ENCODE peak calls at places on chromosome 3, in seven cellular contexts. One of them, this sample, is unnamed.

GRCh38 chr3:173913985-173914421 is 516.5 kb downstream of the NLGN1 start:
- DNase-seq in AG09309: no peak
- DNase-seq in right cardiac atrium: no peak
- DNase-seq in HFF-Myc: no peak
- DNase-seq in left ventricle myocardium inferior: no peak
- DNase-seq in GM12865: no peak
- DNase-seq in A549: no peak
- DNase-seq in this sample: no peak

GRCh38 chr3:133591271-133591742 is 17.8 kb downstream of the CDV3 start:
- DNase-seq in AG09309: no peak
- DNase-seq in right cardiac atrium: no peak
- DNase-seq in HFF-Myc: no peak
- DNase-seq in left ventricle myocardium inferior: no peak
- DNase-seq in GM12865: no peak
- DNase-seq in A549: no peak
- DNase-seq in this sample: no peak

GRCh38 chr3:187878776-187879524 is 133.7 kb upstream of the BCL6 start:
- DNase-seq in AG09309: peak
- DNase-seq in right cardiac atrium: no peak
- DNase-seq in HFF-Myc: peak
- DNase-seq in left ventricle myocardium inferior: no peak
- DNase-seq in GM12865: no peak
- DNase-seq in A549: no peak
- DNase-seq in this sample: no peak

GRCh38 chr3:140420621-140421357 is 257.1 kb upstream of the TRIM42 start:
- DNase-seq in AG09309: peak
- DNase-seq in right cardiac atrium: no peak
- DNase-seq in HFF-Myc: peak
- DNase-seq in left ventricle myocardium inferior: no peak
- DNase-seq in GM12865: no peak
- DNase-seq in A549: peak
- DNase-seq in this sample: no peak

GRCh38 chr3:149473314-149473990 is 1.0 kb upstream of the TM4SF4 start:
- DNase-seq in AG09309: peak
- DNase-seq in right cardiac atrium: peak
- DNase-seq in HFF-Myc: no peak
- DNase-seq in left ventricle myocardium inferior: no peak
- DNase-seq in GM12865: no peak
- DNase-seq in A549: peak
- DNase-seq in this sample: no peak

GRCh38 chr3:158185711-158186110 is 75.8 kb downstream of the RSRC1 start:
- DNase-seq in AG09309: no peak
- DNase-seq in right cardiac atrium: no peak
- DNase-seq in HFF-Myc: no peak
- DNase-seq in left ventricle myocardium inferior: no peak
- DNase-seq in GM12865: no peak
- DNase-seq in A549: no peak
- DNase-seq in this sample: no peak

GRCh38 chr3:152193673-152194267 is 75.0 kb upstream of the MBNL1 start:
- DNase-seq in AG09309: no peak
- DNase-seq in right cardiac atrium: no peak
- DNase-seq in HFF-Myc: no peak
- DNase-seq in left ventricle myocardium inferior: no peak
- DNase-seq in GM12865: peak
- DNase-seq in A549: no peak
- DNase-seq in this sample: peak

GRCh38 chr3:157438371-157438735 is 1.7 kb downstream of the PTX3 start:
- DNase-seq in AG09309: no peak
- DNase-seq in right cardiac atrium: no peak
- DNase-seq in HFF-Myc: no peak
- DNase-seq in left ventricle myocardium inferior: no peak
- DNase-seq in GM12865: no peak
- DNase-seq in A549: no peak
- DNase-seq in this sample: no peak

GRCh38 chr3:105915524-105915923 is 46.7 kb upstream of the CBLB start:
- DNase-seq in AG09309: no peak
- DNase-seq in right cardiac atrium: no peak
- DNase-seq in HFF-Myc: no peak
- DNase-seq in left ventricle myocardium inferior: no peak
- DNase-seq in GM12865: no peak
- DNase-seq in A549: no peak
- DNase-seq in this sample: no peak

GRCh38 chr3:21390856-21391255 is 360.2 kb downstream of the ZNF385D start:
- DNase-seq in AG09309: peak
- DNase-seq in right cardiac atrium: no peak
- DNase-seq in HFF-Myc: no peak
- DNase-seq in left ventricle myocardium inferior: no peak
- DNase-seq in GM12865: no peak
- DNase-seq in A549: no peak
- DNase-seq in this sample: no peak

GRCh38 chr3:186732169-186732766 is 15.1 kb downstream of the KNG1 start:
- DNase-seq in AG09309: no peak
- DNase-seq in right cardiac atrium: no peak
- DNase-seq in HFF-Myc: no peak
- DNase-seq in left ventricle myocardium inferior: no peak
- DNase-seq in GM12865: no peak
- DNase-seq in A549: no peak
- DNase-seq in this sample: no peak

GRCh38 chr3:16917256-16917935 is 32.6 kb downstream of the PLCL2 start:
- DNase-seq in AG09309: no peak
- DNase-seq in right cardiac atrium: no peak
- DNase-seq in HFF-Myc: no peak
- DNase-seq in left ventricle myocardium inferior: no peak
- DNase-seq in GM12865: no peak
- DNase-seq in A549: no peak
- DNase-seq in this sample: no peak

GRCh38 chr3:142602630-142603339 is 6.6 kb downstream of the PLS1 start:
- DNase-seq in AG09309: no peak
- DNase-seq in right cardiac atrium: no peak
- DNase-seq in HFF-Myc: no peak
- DNase-seq in left ventricle myocardium inferior: no peak
- DNase-seq in GM12865: no peak
- DNase-seq in A549: no peak
- DNase-seq in this sample: no peak

GRCh38 chr3:111807826-111808225 is 51.2 kb upstream of the PHLDB2 start:
- DNase-seq in AG09309: no peak
- DNase-seq in right cardiac atrium: no peak
- DNase-seq in HFF-Myc: no peak
- DNase-seq in left ventricle myocardium inferior: no peak
- DNase-seq in GM12865: no peak
- DNase-seq in A549: no peak
- DNase-seq in this sample: no peak

GRCh38 chr3:41002104-41002503 is 197.2 kb upstream of the CTNNB1 start:
- DNase-seq in AG09309: no peak
- DNase-seq in right cardiac atrium: no peak
- DNase-seq in HFF-Myc: no peak
- DNase-seq in left ventricle myocardium inferior: no peak
- DNase-seq in GM12865: no peak
- DNase-seq in A549: no peak
- DNase-seq in this sample: peak

GRCh38 chr3:30597131-30597768 is 9.2 kb upstream of the TGFBR2 start:
- DNase-seq in AG09309: peak
- DNase-seq in right cardiac atrium: no peak
- DNase-seq in HFF-Myc: peak
- DNase-seq in left ventricle myocardium inferior: no peak
- DNase-seq in GM12865: no peak
- DNase-seq in A549: peak
- DNase-seq in this sample: no peak

GRCh38 chr3:185825639-185826481 is 1.0 kb upstream of the IGF2BP2 start:
- DNase-seq in AG09309: no peak
- DNase-seq in right cardiac atrium: peak
- DNase-seq in HFF-Myc: no peak
- DNase-seq in left ventricle myocardium inferior: peak
- DNase-seq in GM12865: peak
- DNase-seq in A549: peak
- DNase-seq in this sample: no peak

GRCh38 chr3:124941729-124942128 is 7.2 kb upstream of the MUC13 start:
- DNase-seq in AG09309: no peak
- DNase-seq in right cardiac atrium: no peak
- DNase-seq in HFF-Myc: no peak
- DNase-seq in left ventricle myocardium inferior: no peak
- DNase-seq in GM12865: no peak
- DNase-seq in A549: no peak
- DNase-seq in this sample: no peak

GRCh38 chr3:126954141-126954845 is 28.6 kb upstream of the PLXNA1 start:
- DNase-seq in AG09309: no peak
- DNase-seq in right cardiac atrium: no peak
- DNase-seq in HFF-Myc: no peak
- DNase-seq in left ventricle myocardium inferior: peak
- DNase-seq in GM12865: peak
- DNase-seq in A549: no peak
- DNase-seq in this sample: no peak

GRCh38 chr3:30894521-30895289 is at the start of gene GADL1:
- DNase-seq in AG09309: no peak
- DNase-seq in right cardiac atrium: peak
- DNase-seq in HFF-Myc: no peak
- DNase-seq in left ventricle myocardium inferior: peak
- DNase-seq in GM12865: peak
- DNase-seq in A549: peak
- DNase-seq in this sample: no peak

GRCh38 chr3:62954579-62954978 is 79.4 kb upstream of the CADPS start:
- DNase-seq in AG09309: no peak
- DNase-seq in right cardiac atrium: no peak
- DNase-seq in HFF-Myc: no peak
- DNase-seq in left ventricle myocardium inferior: no peak
- DNase-seq in GM12865: peak
- DNase-seq in A549: no peak
- DNase-seq in this sample: no peak

GRCh38 chr3:24704496-24704895 is 209.8 kb upstream of the THRB start:
- DNase-seq in AG09309: no peak
- DNase-seq in right cardiac atrium: no peak
- DNase-seq in HFF-Myc: no peak
- DNase-seq in left ventricle myocardium inferior: no peak
- DNase-seq in GM12865: no peak
- DNase-seq in A549: peak
- DNase-seq in this sample: no peak

GRCh38 chr3:159732172-159733111 is 256.2 kb upstream of the IL12A start:
- DNase-seq in AG09309: peak
- DNase-seq in right cardiac atrium: no peak
- DNase-seq in HFF-Myc: no peak
- DNase-seq in left ventricle myocardium inferior: no peak
- DNase-seq in GM12865: no peak
- DNase-seq in A549: peak
- DNase-seq in this sample: no peak

GRCh38 chr3:147369671-147370123 is 36.6 kb downstream of the ZIC4 start:
- DNase-seq in AG09309: no peak
- DNase-seq in right cardiac atrium: no peak
- DNase-seq in HFF-Myc: no peak
- DNase-seq in left ventricle myocardium inferior: no peak
- DNase-seq in GM12865: no peak
- DNase-seq in A549: no peak
- DNase-seq in this sample: no peak

GRCh38 chr3:11371758-11372157 is 99.6 kb downstream of the ATG7 start:
- DNase-seq in AG09309: no peak
- DNase-seq in right cardiac atrium: no peak
- DNase-seq in HFF-Myc: no peak
- DNase-seq in left ventricle myocardium inferior: no peak
- DNase-seq in GM12865: no peak
- DNase-seq in A549: no peak
- DNase-seq in this sample: no peak

GRCh38 chr3:127978636-127979035 is 63.6 kb downstream of the KBTBD12 start:
- DNase-seq in AG09309: no peak
- DNase-seq in right cardiac atrium: no peak
- DNase-seq in HFF-Myc: no peak
- DNase-seq in left ventricle myocardium inferior: no peak
- DNase-seq in GM12865: no peak
- DNase-seq in A549: no peak
- DNase-seq in this sample: no peak

GRCh38 chr3:50389368-50389767 is 30.0 kb upstream of the TMEM115 start:
- DNase-seq in AG09309: no peak
- DNase-seq in right cardiac atrium: no peak
- DNase-seq in HFF-Myc: no peak
- DNase-seq in left ventricle myocardium inferior: no peak
- DNase-seq in GM12865: no peak
- DNase-seq in A549: no peak
- DNase-seq in this sample: no peak
- H3K4me3 ChIP-seq in AG09309: no peak
- H3K4me3 ChIP-seq in right cardiac atrium: no peak
- H3K4me3 ChIP-seq in HFF-Myc: no peak
- H3K4me3 ChIP-seq in left ventricle myocardium inferior: no peak
- H3K4me3 ChIP-seq in GM12865: no peak
- H3K4me3 ChIP-seq in A549: no peak
- H3K4me3 ChIP-seq in this sample: no peak

GRCh38 chr3:172204716-172205115 is 165.3 kb downstream of the FNDC3B start:
- DNase-seq in AG09309: no peak
- DNase-seq in right cardiac atrium: no peak
- DNase-seq in HFF-Myc: no peak
- DNase-seq in left ventricle myocardium inferior: no peak
- DNase-seq in GM12865: no peak
- DNase-seq in A549: no peak
- DNase-seq in this sample: no peak

GRCh38 chr3:172211123-172211522 is 171.7 kb downstream of the FNDC3B start:
- DNase-seq in AG09309: no peak
- DNase-seq in right cardiac atrium: no peak
- DNase-seq in HFF-Myc: no peak
- DNase-seq in left ventricle myocardium inferior: no peak
- DNase-seq in GM12865: no peak
- DNase-seq in A549: no peak
- DNase-seq in this sample: no peak

GRCh38 chr3:172210355-172210754 is 171.0 kb downstream of the FNDC3B start:
- DNase-seq in AG09309: no peak
- DNase-seq in right cardiac atrium: no peak
- DNase-seq in HFF-Myc: no peak
- DNase-seq in left ventricle myocardium inferior: no peak
- DNase-seq in GM12865: no peak
- DNase-seq in A549: no peak
- DNase-seq in this sample: no peak

GRCh38 chr3:172209333-172210321 is 170.2 kb downstream of the FNDC3B start:
- DNase-seq in AG09309: no peak
- DNase-seq in right cardiac atrium: peak
- DNase-seq in HFF-Myc: no peak
- DNase-seq in left ventricle myocardium inferior: peak
- DNase-seq in GM12865: no peak
- DNase-seq in A549: no peak
- DNase-seq in this sample: no peak

GRCh38 chr3:172208586-172209332 is 169.4 kb downstream of the FNDC3B start:
- DNase-seq in AG09309: no peak
- DNase-seq in right cardiac atrium: no peak
- DNase-seq in HFF-Myc: no peak
- DNase-seq in left ventricle myocardium inferior: no peak
- DNase-seq in GM12865: no peak
- DNase-seq in A549: no peak
- DNase-seq in this sample: no peak
- H3K4me3 ChIP-seq in AG09309: no peak
- H3K4me3 ChIP-seq in right cardiac atrium: no peak
- H3K4me3 ChIP-seq in HFF-Myc: no peak
- H3K4me3 ChIP-seq in left ventricle myocardium inferior: no peak
- H3K4me3 ChIP-seq in GM12865: no peak
- H3K4me3 ChIP-seq in A549: no peak
- H3K4me3 ChIP-seq in this sample: no peak

GRCh38 chr3:113212845-113213375 is 1.6 kb downstream of the BOC start:
- DNase-seq in AG09309: no peak
- DNase-seq in right cardiac atrium: no peak
- DNase-seq in HFF-Myc: no peak
- DNase-seq in left ventricle myocardium inferior: no peak
- DNase-seq in GM12865: no peak
- DNase-seq in A549: no peak
- DNase-seq in this sample: no peak
- H3K4me3 ChIP-seq in AG09309: peak
- H3K4me3 ChIP-seq in right cardiac atrium: peak
- H3K4me3 ChIP-seq in HFF-Myc: peak
- H3K4me3 ChIP-seq in left ventricle myocardium inferior: peak
- H3K4me3 ChIP-seq in GM12865: no peak
- H3K4me3 ChIP-seq in A549: peak
- H3K4me3 ChIP-seq in this sample: no peak

GRCh38 chr3:49901351-49902339 is 2.0 kb downstream of the MST1R start:
- DNase-seq in AG09309: no peak
- DNase-seq in right cardiac atrium: no peak
- DNase-seq in HFF-Myc: no peak
- DNase-seq in left ventricle myocardium inferior: no peak
- DNase-seq in GM12865: peak
- DNase-seq in A549: no peak
- DNase-seq in this sample: no peak
- H3K4me3 ChIP-seq in AG09309: no peak
- H3K4me3 ChIP-seq in right cardiac atrium: no peak
- H3K4me3 ChIP-seq in HFF-Myc: no peak
- H3K4me3 ChIP-seq in left ventricle myocardium inferior: no peak
- H3K4me3 ChIP-seq in GM12865: no peak
- H3K4me3 ChIP-seq in A549: peak
- H3K4me3 ChIP-seq in this sample: no peak